ENCODE peak calls at places on chromosomes 6 and 20, in seven cellular contexts. T is left lung, V is kidney, B is OCI-LY7, E is astrocyte, N is ovary, D is cardiac muscle cell. C is an unnamed sample.

GRCh38 chr6:24827162-24827561 is 28.4 kb upstream of the ARMH2 start:
- DNase-seq in T (no peak), V (no peak), B (no peak), E (no peak), N (no peak), D (no peak), C (no peak)

GRCh38 chr6:150169609-150170008 is 26.8 kb downstream of the PPP1R14C start:
- DNase-seq in T (no peak), V (no peak), B (no peak), E (peak; percentile 88), N (no peak), D (no peak), C (no peak)

GRCh38 chr20:41951615-41952014 is 333.4 kb upstream of the CHD6 start:
- DNase-seq in T (no peak), V (no peak), B (no peak), E (no peak), N (no peak), D (no peak), C (no peak)

GRCh38 chr20:7856756-7857155 is 83.5 kb downstream of the HAO1 start:
- DNase-seq in T (no peak), V (no peak), B (peak; percentile 10), E (peak; percentile 62), N (no peak), D (no peak), C (no peak)

GRCh38 chr6:34791164-34791841 is 580 bp upstream of the BLTP3A start:
- DNase-seq in T (peak; percentile 56), V (peak; percentile 78), B (peak; percentile 78), E (peak; percentile 14), N (peak; percentile 46), D (peak; percentile 67), C (peak; percentile 65)

GRCh38 chr6:91304506-91304905 is 717.6 kb upstream of the MAP3K7 start:
- DNase-seq in T (no peak), V (no peak), B (no peak), E (peak; percentile 12), N (no peak), D (no peak), C (no peak)

GRCh38 chr6:44917430-44917829 is 410.7 kb upstream of the RUNX2 start:
- DNase-seq in T (no peak), V (no peak), B (no peak), E (no peak), N (no peak), D (no peak), C (no peak)

GRCh38 chr20:37453288-37453687 is 67.8 kb upstream of the NNAT start:
- DNase-seq in T (no peak), V (peak; percentile 10), B (no peak), E (no peak), N (no peak), D (peak; percentile 4), C (no peak)

GRCh38 chr6:87636313-87636712 is 46.4 kb downstream of the ORC3 start:
- DNase-seq in T (no peak), V (no peak), B (no peak), E (no peak), N (no peak), D (no peak), C (no peak)

GRCh38 chr6:134340574-134340973 is 22.7 kb upstream of the SGK1 start:
- DNase-seq in T (no peak), V (no peak), B (no peak), E (no peak), N (no peak), D (no peak), C (no peak)

GRCh38 chr6:25138697-25139051 is 140.5 kb upstream of the CARMIL1 start:
- DNase-seq in T (no peak), V (no peak), B (peak; percentile 31), E (no peak), N (no peak), D (no peak), C (no peak)

GRCh38 chr6:136586295-136586694 is 36.1 kb upstream of the MAP7 start:
- DNase-seq in T (no peak), V (no peak), B (no peak), E (peak; percentile 84), N (no peak), D (no peak), C (no peak)

GRCh38 chr20:35146299-35146921 is 726 bp downstream of the EDEM2 start:
- DNase-seq in T (no peak), V (peak; percentile 77), B (peak; percentile 14), E (no peak), N (peak; percentile 43), D (peak; percentile 51), C (no peak)

GRCh38 chr6:3617192-3617631 is 134.3 kb downstream of the PXDC1 start:
- DNase-seq in T (no peak), V (no peak), B (no peak), E (no peak), N (no peak), D (no peak), C (no peak)

GRCh38 chr6:13992417-13993055 is 67.8 kb downstream of the RNF182 start:
- DNase-seq in T (no peak), V (no peak), B (no peak), E (peak; percentile 72), N (no peak), D (no peak), C (no peak)

GRCh38 chr6:70566751-70567382 is at the start of gene SDHAF4:
- DNase-seq in T (peak; percentile 94), V (peak; percentile 97), B (peak; percentile 91), E (peak; percentile 61), N (peak; percentile 94), D (peak; percentile 93), C (peak; percentile 97)

GRCh38 chr20:57964011-57964862 is 254.4 kb upstream of the PMEPA1 start:
- DNase-seq in T (no peak), V (no peak), B (no peak), E (no peak), N (no peak), D (no peak), C (peak; percentile 45)
- H3K27ac ChIP-seq in T (no peak overlapping the region), V (no peak overlapping the region), B (no peak overlapping the region), E (no peak overlapping the region), N (no peak overlapping the region), D (no peak overlapping the region), C (peak overlapping the region; percentile 41)

GRCh38 chr20:45940469-45940868 is 6.0 kb downstream of the PCIF1 start:
- DNase-seq in T (no peak), V (no peak), B (no peak), E (no peak), N (no peak), D (no peak), C (no peak)

GRCh38 chr20:45938727-45939438 is 4.4 kb downstream of the PCIF1 start:
- DNase-seq in T (no peak), V (no peak), B (no peak), E (no peak), N (peak; percentile 35), D (no peak), C (no peak)

GRCh38 chr20:45943613-45944012 is 9.1 kb downstream of the PCIF1 start:
- DNase-seq in T (no peak), V (no peak), B (no peak), E (no peak), N (no peak), D (no peak), C (no peak)

GRCh38 chr20:45937765-45938164 is 3.3 kb downstream of the PCIF1 start:
- DNase-seq in T (no peak), V (no peak), B (no peak), E (peak; percentile 47), N (no peak), D (no peak), C (no peak)

DNA sequence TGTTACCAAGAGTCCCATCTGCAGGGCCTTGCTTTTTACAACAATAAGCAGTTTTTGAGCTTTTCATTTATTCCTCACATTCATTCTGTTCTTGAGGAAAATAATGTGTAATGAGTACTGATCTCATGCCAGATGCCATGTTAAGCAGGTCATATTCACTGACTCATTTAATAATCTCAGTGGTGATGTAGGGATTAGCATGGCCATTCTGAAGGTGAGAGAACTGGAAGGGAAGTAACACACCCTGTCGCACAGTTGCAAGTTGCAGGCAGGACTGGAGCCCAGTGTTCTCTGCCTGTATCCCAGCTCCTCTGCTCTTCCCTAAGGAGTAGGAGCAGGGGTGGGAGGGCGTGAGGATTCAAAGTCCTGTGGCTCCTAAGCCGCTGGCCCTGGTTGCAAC is 5.6 kb downstream of the PCIF1 start:
- DNase-seq in T (no peak), V (no peak), B (no peak), E (no peak), N (no peak), D (no peak), C (no peak)
- H3K36me3 ChIP-seq in T (no peaks in the 10 kb centered on the region), V (peaks cover 51% of the 10 kb centered on the region), B (peaks cover 76% of the 10 kb centered on the region), E (peaks cover 29% of the 10 kb centered on the region), N (no peaks in the 10 kb centered on the region), D (peaks cover 50% of the 10 kb centered on the region), C (peaks cover 14% of the 10 kb centered on the region)

DNA sequence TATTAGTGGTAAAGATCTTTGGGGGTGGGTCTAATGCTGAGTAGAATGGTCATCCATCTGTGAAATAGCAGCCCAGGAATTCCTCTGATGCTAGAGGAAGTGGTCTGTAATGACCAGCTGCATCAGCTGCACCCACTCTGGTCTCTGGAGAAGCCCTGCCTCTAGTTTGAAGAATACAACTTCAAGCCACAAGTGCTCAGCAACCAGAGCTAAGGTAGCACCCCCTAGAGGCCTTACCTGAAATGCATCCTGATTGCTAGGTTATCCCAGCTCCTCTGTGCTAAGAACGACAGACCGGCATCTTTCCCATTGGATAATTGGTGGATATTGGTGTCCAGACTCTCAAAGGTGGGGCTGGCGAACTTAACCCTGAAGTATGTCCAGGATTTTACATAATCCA is 58.2 kb downstream of the DNAH8 start:
- DNase-seq in T (no peak), V (no peak), B (peak; percentile 11), E (no peak), N (no peak), D (peak; percentile 3), C (no peak)
- TF ChIP-seq CTCF in T (peak; percentile 29), V (no peak), B (peak; percentile 72), E (peak; percentile 16), N (no peak), D (peak; percentile 21), C (no peak)

GRCh38 chr6:31887608-31888007 is 8.8 kb upstream of the SLC44A4 start:
- DNase-seq in T (no peak), V (no peak), B (no peak), E (no peak), N (no peak), D (no peak), C (no peak)
- H3K27ac ChIP-seq in T (no peak overlapping the region), V (no peak overlapping the region), B (no peak overlapping the region), E (no peak overlapping the region), N (no peak overlapping the region), D (no peak overlapping the region), C (no peak overlapping the region)